ENCODE peak calls at places on chromosomes 4 and X, in eight cellular contexts. P, M, D, B, C, U, Q and T are unnamed samples.

GRCh38 chr4:128803783-128804182 is 5.7 kb upstream of the JADE1 start:
- DNase-seq in P (no peak), Q (no peak), C (no peak), U (no peak), D (no peak), M (peak), B (no peak), T (no peak)

GRCh38 chr4:151675366-151676060 is 85.3 kb downstream of the GATB start:
- DNase-seq in B (no peak), M (no peak), P (no peak), Q (no peak), D (no peak), C (no peak), U (no peak), T (no peak)

GRCh38 chrX:137166591-137166990 is 132.8 kb upstream of the GPR101 start:
- DNase-seq in P (peak), C (no peak), D (peak), Q (no peak), U (peak), B (no peak), M (peak), T (no peak)

GRCh38 chr4:84317513-84317912 is 181.6 kb downstream of the NKX6-1 start:
- DNase-seq in C (no peak), U (no peak), P (no peak), B (no peak), D (no peak), Q (no peak), M (no peak), T (no peak)

GRCh38 chr4:174523003-174523693 is 860 bp upstream of the HPGD start:
- DNase-seq in D (no peak), B (no peak), Q (no peak), M (no peak), U (no peak), P (no peak), C (peak), T (no peak)

GRCh38 chr4:1939664-1940509 is 68.7 kb downstream of the NSD2 start:
- DNase-seq in C (peak), M (no peak), U (no peak), Q (no peak), D (no peak), P (no peak), B (peak), T (no peak)

GRCh38 chr4:152590179-152591031 is 54.5 kb upstream of the FBXW7 start:
- DNase-seq in P (no peak), B (no peak), C (peak), Q (no peak), D (no peak), M (peak), U (no peak), T (no peak)

GRCh38 chr4:86521373-86521969 is 72.6 kb upstream of the PTPN13 start:
- DNase-seq in D (no peak), C (no peak), Q (no peak), M (peak), U (no peak), B (no peak), P (no peak), T (no peak)

GRCh38 chr4:2794707-2795557 is 2.0 kb downstream of the SH3BP2 start:
- DNase-seq in U (no peak), D (no peak), M (no peak), Q (no peak), P (no peak), B (no peak), C (peak), T (no peak)

GRCh38 chr4:110533940-110534339 is 58.0 kb downstream of the ENPEP start:
- DNase-seq in M (peak), P (no peak), U (no peak), B (peak), Q (peak), C (peak), D (no peak), T (no peak)

GRCh38 chrX:20265726-20266681 is 705 bp downstream of the RPS6KA3 start:
- DNase-seq in P (peak), U (peak), Q (peak), D (peak), M (peak), B (no peak), C (no peak), T (no peak)

GRCh38 chrX:29530520-29530919 is 684.8 kb upstream of the MAGEB2 start:
- DNase-seq in U (no peak), C (peak), Q (no peak), D (no peak), M (no peak), B (no peak), P (no peak), T (no peak)

GRCh38 chr4:152935661-152936445 is at the start of gene FHDC1:
- DNase-seq in D (peak), M (peak), C (no peak), B (peak), P (peak), Q (no peak), U (peak), T (no peak)

GRCh38 chr4:159010563-159011260 is 92.2 kb upstream of the RAPGEF2 start:
- DNase-seq in P (no peak), M (no peak), B (no peak), Q (no peak), C (peak), U (no peak), D (no peak), T (peak)

GRCh38 chr4:73508651-73509050 is 27.1 kb downstream of the AFM start:
- DNase-seq in P (no peak), B (no peak), Q (no peak), C (no peak), U (no peak), D (no peak), M (no peak), T (no peak)

GRCh38 chrX:23008431-23009099 is 8.8 kb downstream of the DDX53 start:
- DNase-seq in U (no peak), C (peak), D (no peak), P (no peak), Q (peak), B (peak), M (peak), T (no peak)

GRCh38 chrX:18574591-18574990 is 97.3 kb downstream of the RS1 start:
- DNase-seq in B (no peak), P (no peak), Q (no peak), D (no peak), C (peak), M (no peak), U (no peak), T (no peak)

GRCh38 chrX:63471004-63471403 is 119.9 kb upstream of the SPIN4 start:
- DNase-seq in B (no peak), C (no peak), D (no peak), Q (no peak), U (no peak), M (no peak), P (no peak), T (no peak)

GRCh38 chrX:136754641-136755040 is 26.1 kb downstream of the ARHGEF6 start:
- DNase-seq in M (no peak), C (peak), B (no peak), P (no peak), U (no peak), Q (no peak), D (no peak), T (no peak)

GRCh38 chrX:151510203-151510602 is 53.3 kb upstream of the PASD1 start:
- DNase-seq in C (no peak), P (no peak), D (no peak), M (no peak), B (no peak), Q (no peak), U (no peak), T (no peak)

GRCh38 chrX:151505796-151506195 is 57.7 kb upstream of the PASD1 start:
- DNase-seq in P (peak), U (no peak), B (peak), Q (peak), D (peak), C (no peak), M (peak), T (no peak)
- TF ChIP-seq CTCF in P (peak), U (peak), B (peak), Q (peak), D (peak), C (no peak), M (peak), T (no peak)

GRCh38 chr4:46886711-46887110 is 22.3 kb downstream of the COX7B2 start:
- DNase-seq in U (no peak), B (no peak), M (peak), P (peak), Q (no peak), C (peak), D (no peak), T (no peak)
- TF ChIP-seq CTCF in U (peak), B (peak), M (peak), P (no peak), Q (no peak), C (peak), D (peak), T (no peak)

GRCh38 chr4:93199492-93199891 is 629.1 kb upstream of the ATOH1 start:
- DNase-seq in P (peak), Q (peak), C (peak), D (peak), U (peak), B (peak), M (peak), T (no peak)
- TF ChIP-seq CTCF in P (no peak), Q (peak), C (peak), D (peak), U (peak), B (peak), M (peak), T (no peak)

GRCh38 chr4:182809417-182810102 is 107.6 kb downstream of the DCTD start:
- DNase-seq in D (no peak), U (no peak), Q (no peak), B (peak), M (no peak), P (no peak), C (no peak), T (no peak)
- TF ChIP-seq CTCF in D (no peak), U (peak), Q (no peak), B (peak), M (peak), P (no peak), C (no peak), T (no peak)

GRCh38 chrX:123859828-123860505 is at the start of gene XIAP:
- DNase-seq in Q (peak), M (peak), B (peak), U (peak), P (peak), C (peak), D (peak), T (peak)
- TF ChIP-seq CTCF in Q (no peak), M (peak), B (no peak), U (no peak), P (no peak), C (no peak), D (no peak), T (no peak)

GRCh38 chrX:8755116-8755515 is 23.2 kb upstream of the ANOS1 start:
- DNase-seq in P (no peak), M (no peak), C (no peak), B (no peak), Q (no peak), D (no peak), U (no peak), T (no peak)
- TF ChIP-seq CTCF in P (no peak), M (no peak), C (peak), B (peak), Q (no peak), D (peak), U (peak), T (no peak)

DNA sequence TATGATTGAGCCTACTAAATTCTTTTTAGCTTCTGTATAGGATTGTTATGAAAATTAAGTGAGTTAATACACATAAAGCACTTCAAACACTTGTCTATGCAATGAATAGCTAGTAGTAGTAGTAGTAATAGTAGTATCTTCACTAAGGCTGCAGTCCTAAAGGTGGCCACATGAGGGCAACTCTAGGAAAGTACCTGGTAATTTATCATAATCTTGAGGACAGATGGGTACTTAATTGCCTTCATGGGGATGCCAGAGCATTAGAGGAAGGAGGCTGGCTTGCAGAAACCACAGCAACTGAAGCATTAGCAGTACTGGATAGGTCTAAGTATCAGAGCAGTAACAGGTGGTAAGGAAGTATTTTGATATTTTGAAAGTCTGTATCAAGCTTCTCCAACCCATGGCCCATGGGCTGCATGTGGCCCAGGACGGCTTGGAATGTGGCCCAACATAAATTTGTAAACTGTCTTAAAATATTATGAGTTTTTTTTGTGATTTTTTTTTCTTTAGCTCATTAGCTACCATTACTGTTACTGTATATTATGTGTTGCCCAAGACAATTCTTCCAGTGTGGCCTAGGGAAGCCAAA is 17.3 kb downstream of the NIPAL1 start:
- DNase-seq in M (peak), Q (no peak), U (no peak), D (no peak), B (peak), C (no peak), P (no peak), T (no peak)
- TF ChIP-seq CTCF in M (peak), Q (peak), U (peak), D (peak), B (peak), C (peak), P (peak), T (no peak)

GRCh38 chr4:141254326-141254725 is 33.6 kb downstream of the ZNF330 start:
- DNase-seq in B (no peak), P (no peak), Q (no peak), U (peak), D (no peak), M (peak), C (no peak), T (no peak)
- TF ChIP-seq CTCF in B (peak), P (no peak), Q (no peak), U (peak), D (no peak), M (peak), C (no peak), T (no peak)

GRCh38 chrX:78106651-78106986 is 2.6 kb downstream of the PGK1 start:
- DNase-seq in U (no peak), D (no peak), B (no peak), C (no peak), P (no peak), Q (no peak), M (no peak), T (no peak)
- TF ChIP-seq CTCF in U (no peak), D (no peak), B (no peak), C (no peak), P (no peak), Q (no peak), M (no peak), T (no peak)